ENCODE peak calls at places on chromosome 9, in four cellular contexts. W is HepG2, U is K562, S is GM12878. G is an unnamed sample.

GRCh38 chr9:126436545-126437269 is 110.1 kb downstream of the MVB12B start:
- DNase-seq in S (no peak), W (no peak), U (no peak), G (no peak)

GRCh38 chr9:87497604-87498045 is at the start of gene DAPK1:
- DNase-seq in U (peak), W (peak), S (no peak), G (peak)

GRCh38 chr9:5870020-5870339 is 20.7 kb upstream of the MLANA start:
- DNase-seq in U (no peak), S (no peak), W (no peak), G (no peak)

GRCh38 chr9:76680716-76681431 is 83.4 kb upstream of the PCA3 start:
- DNase-seq in W (no peak), U (no peak), S (no peak), G (no peak)

GRCh38 chr9:98933185-98933584 is 10.5 kb upstream of the COL15A1 start:
- DNase-seq in U (no peak), W (no peak), S (no peak), G (no peak)

GRCh38 chr9:104091708-104092107 is 2.4 kb upstream of the SMC2 start:
- DNase-seq in W (peak), S (no peak), U (no peak), G (no peak)

GRCh38 chr9:73805111-73805510 is 653.4 kb downstream of the ANXA1 start:
- DNase-seq in S (no peak), W (no peak), U (no peak), G (no peak)

GRCh38 chr9:137467896-137468295 is 8.8 kb upstream of the NSMF start:
- DNase-seq in U (no peak), W (no peak), S (no peak), G (no peak)

GRCh38 chr9:130295431-130295830 is 29.9 kb downstream of the HMCN2 start:
- DNase-seq in U (no peak), S (no peak), W (no peak), G (no peak)

GRCh38 chr9:137006116-137007003 is 10.0 kb upstream of the CLIC3 start:
- DNase-seq in W (no peak), S (no peak), U (no peak), G (no peak)

GRCh38 chr9:129752915-129753724 is at the start of gene PTGES:
- DNase-seq in W (no peak), S (no peak), U (peak), G (peak)

GRCh38 chr9:111897831-111898144 is 1.2 kb downstream of the UGCG start:
- DNase-seq in W (no peak), U (no peak), S (peak), G (peak)

GRCh38 chr9:123445981-123446610 is 90.1 kb downstream of the CRB2 start:
- DNase-seq in W (no peak), S (no peak), U (peak), G (peak)

GRCh38 chr9:33690156-33690908 is 105.0 kb upstream of the PRSS3 start:
- DNase-seq in W (no peak), S (no peak), U (no peak), G (no peak)

GRCh38 chr9:2489838-2490314 is 131.7 kb upstream of the VLDLR start:
- DNase-seq in U (no peak), S (no peak), W (no peak), G (no peak)

GRCh38 chr9:126464694-126465441 is 138.2 kb downstream of the MVB12B start:
- DNase-seq in S (no peak), W (no peak), U (no peak), G (no peak)

GRCh38 chr9:137716694-137717287 is 98.0 kb downstream of the EHMT1 start:
- DNase-seq in S (no peak), W (no peak), U (no peak), G (no peak)

GRCh38 chr9:108058137-108058779 is 568.7 kb upstream of the KLF4 start:
- DNase-seq in S (no peak), U (no peak), W (no peak), G (no peak)

GRCh38 chr9:18331808-18332209 is 142.1 kb upstream of the ADAMTSL1 start:
- DNase-seq in U (no peak), S (no peak), W (no peak), G (no peak)

GRCh38 chr9:32968101-32969011 is 33.1 kb downstream of the APTX start:
- DNase-seq in W (peak), U (peak), S (no peak), G (peak)

GRCh38 chr9:130290353-130291181 is 25.0 kb downstream of the HMCN2 start:
- DNase-seq in S (no peak), U (no peak), W (no peak), G (no peak)

GRCh38 chr9:91207481-91207888 is 154.2 kb downstream of the AUH start:
- DNase-seq in S (no peak), W (peak), U (no peak), G (no peak)

GRCh38 chr9:77534376-77535057 is 113.6 kb downstream of the GNA14 start:
- DNase-seq in S (no peak), W (peak), U (no peak), G (no peak)

GRCh38 chr9:21674894-21675293 is 127.5 kb upstream of the MTAP start:
- DNase-seq in S (no peak), W (no peak), U (no peak), G (peak)

GRCh38 chr9:111572945-111573604 is 26.4 kb downstream of the PTGR1 start:
- DNase-seq in S (no peak), U (no peak), W (no peak), G (no peak)

DNA sequence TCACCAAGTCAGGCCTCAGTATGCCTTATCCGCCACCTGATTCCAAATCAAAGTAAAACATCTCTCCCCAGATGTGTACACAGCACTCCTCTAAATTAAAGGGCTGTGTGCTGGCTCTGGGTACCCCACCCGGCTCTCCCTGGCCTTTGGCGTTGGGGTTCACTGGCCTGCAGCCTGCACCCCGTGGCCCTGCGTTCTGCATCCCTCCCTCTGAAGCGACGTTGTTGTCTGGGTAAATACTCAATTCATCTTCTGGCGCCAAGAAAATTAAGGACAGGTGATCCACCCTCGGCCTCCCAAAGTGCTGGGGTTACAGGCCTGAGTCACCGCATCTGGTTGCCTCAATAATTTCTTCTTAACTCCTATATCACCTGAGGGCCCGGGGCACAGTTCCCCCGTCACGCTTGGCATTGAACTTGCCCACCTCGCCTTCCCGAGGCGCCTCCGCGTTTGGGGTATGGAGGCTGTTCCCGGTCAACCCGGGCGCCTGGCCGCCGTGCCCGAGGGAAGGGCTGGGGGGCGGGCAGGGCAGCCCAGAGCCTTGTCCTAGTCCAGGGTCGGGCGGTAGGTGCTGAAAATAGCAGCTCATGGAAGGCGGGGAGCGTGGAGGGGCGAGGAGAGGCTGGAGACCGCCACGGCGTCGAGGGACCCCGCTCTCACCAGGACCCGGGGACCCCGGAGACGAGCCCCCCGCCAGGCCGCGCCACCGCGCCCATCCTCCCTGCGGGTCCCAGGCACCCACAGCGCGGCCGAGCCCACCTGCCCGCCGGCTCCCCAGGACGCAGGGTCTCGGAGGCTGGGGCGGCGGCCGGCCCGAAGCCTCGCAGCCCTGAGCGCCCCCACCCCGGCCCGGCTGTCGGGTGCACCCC is 531 bp downstream of the ABO start:
- DNase-seq in S (no peak), U (no peak), W (no peak), G (no peak)
- H3K9ac ChIP-seq in S (no peak), U (peak), W (no peak), G (peak)

DNA sequence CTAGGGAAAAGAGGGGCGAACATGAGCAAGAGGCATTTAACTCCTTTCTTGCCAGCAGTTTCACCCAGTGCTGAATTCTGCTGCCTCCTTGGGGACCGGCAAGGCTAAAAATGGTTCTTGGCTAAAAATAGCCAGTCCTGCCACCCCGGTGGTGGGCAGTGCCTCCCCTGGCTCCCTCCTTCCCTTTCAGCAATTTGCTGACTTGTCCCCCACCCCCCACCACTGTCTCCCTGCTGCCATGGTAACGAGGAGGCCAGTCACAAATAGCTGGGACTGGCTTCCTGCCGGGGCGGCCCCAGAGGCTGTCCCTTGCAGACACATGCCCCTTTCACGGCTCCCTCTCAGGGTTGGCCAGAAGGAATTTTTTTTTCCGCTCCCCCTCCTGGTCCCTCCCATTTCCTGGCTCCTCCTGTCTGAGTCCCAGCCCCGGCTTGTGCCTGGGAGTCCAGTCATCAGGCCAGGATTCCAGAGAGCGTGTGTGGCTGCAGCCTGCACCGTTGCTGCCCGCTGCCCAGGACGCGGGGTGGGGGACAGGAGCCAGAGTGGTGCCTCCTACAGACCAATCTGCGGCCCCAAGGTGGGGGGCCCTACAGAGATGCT is 130.3 kb downstream of the RGS3 start:
- DNase-seq in S (no peak), W (peak), U (peak), G (peak)
- TF ChIP-seq JUND in S (no peak), W (no peak), U (no peak), G (no peak)

DNA sequence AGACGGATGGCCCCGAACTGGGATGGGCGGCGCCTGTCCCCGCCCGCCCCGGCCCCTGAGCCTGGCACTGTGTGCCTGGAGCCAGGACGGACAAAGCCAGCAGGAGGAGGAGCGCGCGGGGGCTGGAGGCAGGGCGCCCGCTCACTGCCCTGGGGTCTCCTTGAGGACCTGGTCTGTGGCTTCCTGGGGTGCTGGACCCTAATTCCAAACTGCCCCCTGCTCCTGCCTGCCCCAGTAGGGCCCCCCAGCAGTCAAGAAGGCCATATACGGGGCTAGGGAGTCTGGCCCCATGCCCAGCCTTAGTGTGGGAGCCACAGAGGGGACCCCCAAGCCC is 29.2 kb upstream of the RXRA start:
- DNase-seq in S (no peak), W (no peak), U (no peak), G (no peak)
- TF ChIP-seq ZNF274 in S (no peak), W (no peak), U (no peak), G (no peak)

DNA sequence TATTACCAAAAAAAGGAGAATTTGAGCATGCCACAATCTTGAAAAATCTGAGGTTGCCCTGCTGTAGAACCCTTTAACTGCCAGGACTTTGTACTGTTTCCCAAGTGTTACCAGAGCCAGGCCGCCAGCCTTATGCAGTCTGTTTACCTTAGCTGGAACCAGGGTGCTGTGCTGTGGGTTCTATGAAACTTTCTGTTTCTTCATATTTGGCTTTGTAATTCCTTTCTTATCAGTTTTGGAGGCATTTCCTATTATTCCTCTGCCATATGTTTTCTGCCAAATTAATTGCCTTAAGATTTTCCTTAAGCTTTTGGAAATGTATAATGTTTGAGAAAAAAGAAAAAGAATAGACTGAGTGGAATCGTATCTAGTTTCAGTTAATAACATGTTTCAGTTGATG is 2.1 kb downstream of the S1PR3 start:
- DNase-seq in S (no peak), U (no peak), W (peak), G (no peak)
- H3K9ac ChIP-seq in S (no peak), U (no peak), W (no peak), G (no peak)

GRCh38 chr9:109064963-109065701 is 51.8 kb upstream of the CTNNAL1 start:
- DNase-seq in S (no peak), W (no peak), U (no peak), G (peak)
- TF ChIP-seq JUND in S (no peak), W (no peak), U (no peak), G (no peak)

DNA sequence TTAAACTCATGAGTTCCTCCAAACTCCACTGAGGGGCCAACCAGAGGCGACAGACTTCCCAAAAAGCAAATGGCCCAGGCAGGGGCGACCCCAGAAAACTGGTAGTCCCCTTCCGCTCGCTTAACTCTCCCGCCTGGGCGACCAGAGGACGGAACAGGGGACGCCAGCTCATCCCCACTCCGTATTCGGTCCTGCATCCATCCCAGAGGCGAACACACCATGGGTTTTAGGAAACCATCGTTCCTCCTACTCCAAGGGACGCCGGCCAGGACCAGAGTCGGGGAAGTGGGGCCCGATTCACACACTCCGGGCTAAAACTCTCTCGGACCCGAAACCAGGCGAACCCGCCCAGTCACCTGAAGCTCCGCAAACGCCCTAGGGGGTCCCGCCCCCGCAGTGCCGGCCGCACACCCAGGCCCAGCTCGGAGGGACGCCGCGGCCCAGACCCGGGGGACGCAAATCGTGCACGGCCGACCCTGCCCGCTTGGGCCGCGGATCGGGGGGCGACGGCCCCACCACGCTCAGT is 478 bp downstream of the TEX10 start:
- DNase-seq in W (no peak), S (no peak), U (peak), G (no peak)
- TF ChIP-seq ZNF274 in W (no peak), S (no peak), U (no peak), G (no peak)

GRCh38 chr9:94805585-94805984 is 79.1 kb downstream of the AOPEP start:
- DNase-seq in W (no peak), U (no peak), S (peak), G (peak)
- H3K9ac ChIP-seq in W (no peak), U (no peak), S (peak), G (no peak)

G was measured in HCT116.